ENCODE peak calls at places on chromosomes 1 and 21, in eight cellular contexts. N is stimulated activated CD4-positive, alpha-beta T cell treated with anti-CD3 and anti-CD28 coated beads, Interleukin-1b, Interleukin-23, amount 100 ng/mL, for 24 hours; C is fibroblast of lung; S is retinal pigment epithelial cell; Q is NCI-H345; J is NCI-H146; H is cardiac muscle cell; A is GM13976. U is an unnamed sample.

GRCh38 chr1:173224280-173224886 is 17.3 kb upstream of the TNFSF4 start:
- DNase-seq in H (no peak), J (no peak), C (no peak), S (no peak), N (no peak), Q (no peak), A (no peak), U (no peak)

GRCh38 chr21:36499578-36500471 is 19.9 kb upstream of the CLDN14 start:
- DNase-seq in N (no peak), C (peak), S (no peak), Q (peak), A (no peak), H (peak), J (peak), U (no peak)

GRCh38 chr1:196423612-196424011 is 184.6 kb downstream of the KCNT2 start:
- DNase-seq in Q (no peak), H (peak), S (no peak), J (no peak), N (no peak), A (no peak), C (peak), U (no peak)

GRCh38 chr1:55214214-55214902 is 806 bp downstream of the USP24 start:
- DNase-seq in N (no peak), A (peak), J (peak), S (no peak), Q (peak), C (no peak), H (peak), U (peak)

GRCh38 chr1:83511327-83511726 is 487.6 kb downstream of the TTLL7 start:
- DNase-seq in Q (no peak), J (no peak), H (no peak), S (peak), C (peak), N (no peak), A (no peak), U (no peak)

GRCh38 chr1:24191860-24192259 is 4.8 kb upstream of the IFNLR1 start:
- DNase-seq in C (peak), S (peak), H (peak), N (no peak), A (peak), J (no peak), Q (no peak), U (no peak)

GRCh38 chr1:43276673-43277072 is 6.9 kb downstream of the TMEM125 start:
- DNase-seq in A (no peak), J (no peak), N (no peak), S (no peak), C (no peak), H (no peak), Q (no peak), U (no peak)

GRCh38 chr1:205356424-205357151 is at the start of gene KLHDC8A:
- DNase-seq in Q (peak), J (no peak), S (no peak), C (no peak), H (peak), A (no peak), N (no peak), U (no peak)

GRCh38 chr1:150182233-150182632 is 32.5 kb downstream of the PLEKHO1 start:
- DNase-seq in H (no peak), A (no peak), C (no peak), J (no peak), N (no peak), Q (no peak), S (no peak), U (no peak)

GRCh38 chr1:42214447-42214871 is 49.9 kb upstream of the GUCA2A start:
- DNase-seq in S (peak), C (peak), Q (peak), N (no peak), H (peak), J (no peak), A (no peak), U (peak)

GRCh38 chr1:15433471-15433870 is 4.8 kb upstream of the CTRC start:
- DNase-seq in H (no peak), A (no peak), Q (no peak), J (no peak), N (no peak), C (no peak), S (no peak), U (no peak)

U was measured in PC-9.